ENCODE peak calls at places on chromosomes 5 and 9, in six cellular contexts. B is CD8-positive, alpha-beta T cell; X is GM10248; R is stimulated activated naive B cell treated with anti-CD40 and anti-IgM and Interleukin-4, amounts not matched to agents 10 μg/mL and 1 μg/mL and 100 μg/mL, for 72 hours; S is epithelial cell of esophagus; U is CD4-positive, CD25-positive, alpha-beta regulatory T cell. N is an unnamed sample.

GRCh38 chr5:55440188-55440646 is 94.5 kb downstream of the PLPP1 start:
- DNase-seq in B (no peak), R (no peak), X (no peak), S (peak), U (peak), N (no peak)

GRCh38 chr9:19828586-19828985 is 39.7 kb upstream of the SLC24A2 start:
- DNase-seq in B (no peak), X (no peak), U (no peak), R (no peak), S (no peak), N (no peak)

GRCh38 chr5:1004598-1005361 is 3.8 kb upstream of the NKD2 start:
- DNase-seq in R (peak), U (peak), S (peak), X (no peak), B (peak), N (no peak)

GRCh38 chr9:137480686-137481683 is 21.9 kb upstream of the NSMF start:
- DNase-seq in S (no peak), U (no peak), X (no peak), B (no peak), R (no peak), N (no peak)

GRCh38 chr5:171422495-171422894 is 3.0 kb downstream of the FGF18 start:
- DNase-seq in U (no peak), B (no peak), S (no peak), X (no peak), R (no peak), N (no peak)

GRCh38 chr9:112753725-112754124 is 3.2 kb downstream of the SNX30 start:
- DNase-seq in R (no peak), B (no peak), U (no peak), X (no peak), S (peak), N (peak)

GRCh38 chr9:115653231-115653630 is 500.4 kb upstream of the PAPPA start:
- DNase-seq in U (no peak), R (no peak), B (no peak), X (no peak), S (no peak), N (no peak)

GRCh38 chr9:121822093-121823085 is 171.0 kb downstream of the DAB2IP start:
- DNase-seq in B (no peak), X (no peak), S (peak), U (no peak), R (no peak), N (no peak)

GRCh38 chr5:96807099-96807654 is 568 bp downstream of the ERAP1 start:
- DNase-seq in U (peak), B (no peak), X (peak), R (peak), S (peak), N (no peak)

GRCh38 chr5:1963941-1964451 is 81.3 kb upstream of the IRX4 start:
- DNase-seq in X (no peak), B (no peak), R (no peak), U (no peak), S (no peak), N (no peak)

GRCh38 chr5:143683459-143683858 is 128.5 kb upstream of the HMHB1 start:
- DNase-seq in X (no peak), B (no peak), S (peak), R (no peak), U (no peak), N (no peak)

GRCh38 chr9:91954841-91955471 is 4.9 kb upstream of the ROR2 start:
- DNase-seq in S (peak), X (peak), B (no peak), U (peak), R (no peak), N (no peak)

GRCh38 chr9:136975624-136976023 is 1.7 kb upstream of the PTGDS start:
- DNase-seq in R (no peak), U (peak), B (no peak), X (no peak), S (no peak), N (no peak)

GRCh38 chr9:129317179-129318011 is 139.3 kb upstream of the IER5L start:
- DNase-seq in B (no peak), U (no peak), S (peak), R (no peak), X (peak), N (no peak)

GRCh38 chr5:59790399-59791130 is 103.0 kb downstream of the PDE4D start:
- DNase-seq in R (peak), U (peak), X (peak), B (no peak), S (peak), N (no peak)

GRCh38 chr9:86637515-86637914 is 283.3 kb upstream of the TUT7 start:
- DNase-seq in R (no peak), B (no peak), S (peak), X (no peak), U (no peak), N (no peak)

GRCh38 chr5:10607666-10608442 is 44.0 kb downstream of the ANKRD33B start:
- DNase-seq in B (no peak), R (peak), X (no peak), U (peak), S (no peak), N (no peak)

GRCh38 chr5:60332244-60333018 is 367.5 kb downstream of the DEPDC1B start:
- DNase-seq in R (no peak), U (no peak), X (peak), S (peak), B (no peak), N (peak)

GRCh38 chr5:59423021-59423420 is 470.5 kb downstream of the PDE4D start:
- DNase-seq in U (no peak), S (peak), B (no peak), R (no peak), X (no peak), N (no peak)

GRCh38 chr5:109035470-109035869 is 287.8 kb downstream of the FER start:
- DNase-seq in X (no peak), S (no peak), B (no peak), U (no peak), R (no peak), N (no peak)

GRCh38 chr5:5534333-5534732 is 111.9 kb downstream of the ICE1 start:
- DNase-seq in S (no peak), U (no peak), B (no peak), X (no peak), R (no peak), N (no peak)

GRCh38 chr5:148984333-148984732 is 78.5 kb downstream of the SH3TC2 start:
- DNase-seq in S (peak), X (no peak), R (no peak), B (no peak), U (no peak), N (peak)

GRCh38 chr9:108575286-108575685 is 280.5 kb downstream of the ACTL7B start:
- DNase-seq in R (no peak), X (no peak), U (no peak), S (no peak), B (no peak), N (no peak)

GRCh38 chr5:55114061-55114460 is 11.6 kb downstream of the GZMA start:
- DNase-seq in S (no peak), R (no peak), U (no peak), X (no peak), B (no peak), N (no peak)

GRCh38 chr9:2132484-2133082 is 117.4 kb downstream of the SMARCA2 start:
- DNase-seq in U (peak), B (no peak), S (peak), X (peak), R (no peak), N (no peak)

GRCh38 chr5:19193631-19194030 is 794.4 kb downstream of the CDH18 start:
- DNase-seq in X (no peak), R (no peak), U (no peak), S (no peak), B (no peak), N (no peak)

GRCh38 chr5:36090033-36090432 is 23.4 kb upstream of the UGT3A2 start:
- DNase-seq in S (peak), B (no peak), R (no peak), U (peak), X (no peak), N (peak)

GRCh38 chr5:128199104-128199503 is 115.5 kb downstream of the SLC12A2 start:
- DNase-seq in X (no peak), B (no peak), R (no peak), U (no peak), S (peak), N (no peak)

GRCh38 chr9:37464426-37465248 is 613 bp downstream of the ZBTB5 start:
- DNase-seq in S (peak), X (peak), R (no peak), B (peak), U (peak), N (no peak)

GRCh38 chr9:129889936-129890717 is 54.9 kb downstream of the USP20 start:
- DNase-seq in B (peak), U (peak), S (no peak), X (peak), R (peak), N (no peak)

GRCh38 chr5:80962630-80963520 is 2.7 kb downstream of the RASGRF2 start:
- DNase-seq in S (no peak), B (no peak), U (no peak), R (no peak), X (no peak), N (no peak)

GRCh38 chr5:79845448-79846197 is 145.4 kb downstream of the MTX3 start:
- DNase-seq in U (peak), X (no peak), R (no peak), B (no peak), S (peak), N (peak)

GRCh38 chr5:136034976-136035375 is 6.2 kb downstream of the TGFBI start:
- DNase-seq in R (no peak), B (no peak), S (no peak), U (no peak), X (no peak), N (no peak)

GRCh38 chr9:114516913-114517312 is 11.6 kb upstream of the WHRN start:
- DNase-seq in U (no peak), B (no peak), X (no peak), S (peak), R (no peak), N (no peak)

GRCh38 chr5:62942384-62942783 is 363.8 kb downstream of the LRRC70 start:
- DNase-seq in B (no peak), X (no peak), S (no peak), R (no peak), U (no peak), N (no peak)

GRCh38 chr5:158977642-158978041 is 122.1 kb downstream of the EBF1 start:
- DNase-seq in R (no peak), S (no peak), X (no peak), B (no peak), U (no peak), N (no peak)

GRCh38 chr9:75687359-75687953 is 203.0 kb upstream of the PCSK5 start:
- DNase-seq in X (no peak), S (no peak), U (no peak), B (no peak), R (no peak), N (no peak)

GRCh38 chr9:98917691-98918487 is 25.8 kb upstream of the COL15A1 start:
- DNase-seq in B (no peak), X (no peak), S (no peak), R (no peak), U (no peak), N (no peak)